ENCODE peak calls at places on chromosome 1, in nine cellular contexts. One of them, this sample, is unnamed.
A peak's percentile ranks its signal among the peaks of the same experiment; 100 is the strongest.

GRCh38 chr1:84771895-84772294 is 81.6 kb upstream of the SSX2IP start:
- DNase-seq in left ventricle myocardium inferior: no peak
- DNase-seq in H1: no peak
- DNase-seq in A549: peak; percentile 5
- DNase-seq in A673: no peak
- DNase-seq in gastrocnemius medialis: no peak
- DNase-seq in spleen: no peak
- DNase-seq in transverse colon: no peak
- DNase-seq in lung: no peak
- DNase-seq in this sample: no peak

GRCh38 chr1:154910851-154911250 is 25.7 kb downstream of the PMVK start:
- DNase-seq in left ventricle myocardium inferior: no peak
- DNase-seq in H1: no peak
- DNase-seq in A549: no peak
- DNase-seq in A673: no peak
- DNase-seq in gastrocnemius medialis: no peak
- DNase-seq in spleen: peak; percentile 32
- DNase-seq in transverse colon: no peak
- DNase-seq in lung: no peak
- DNase-seq in this sample: no peak

GRCh38 chr1:167472729-167473529 is 45.4 kb downstream of the CD247 start:
- DNase-seq in left ventricle myocardium inferior: no peak
- DNase-seq in H1: no peak
- DNase-seq in A549: no peak
- DNase-seq in A673: no peak
- DNase-seq in gastrocnemius medialis: no peak
- DNase-seq in spleen: no peak
- DNase-seq in transverse colon: no peak
- DNase-seq in lung: no peak
- DNase-seq in this sample: no peak

GRCh38 chr1:157124855-157125254 is 13.3 kb downstream of the ETV3 start:
- DNase-seq in left ventricle myocardium inferior: no peak
- DNase-seq in H1: no peak
- DNase-seq in A549: peak; percentile 27
- DNase-seq in A673: peak; percentile 28
- DNase-seq in gastrocnemius medialis: no peak
- DNase-seq in spleen: no peak
- DNase-seq in transverse colon: no peak
- DNase-seq in lung: no peak
- DNase-seq in this sample: no peak

GRCh38 chr1:41381691-41382530 is 20.7 kb downstream of the FOXO6 start:
- DNase-seq in left ventricle myocardium inferior: no peak
- DNase-seq in H1: no peak
- DNase-seq in A549: peak; percentile 72
- DNase-seq in A673: peak; percentile 63
- DNase-seq in gastrocnemius medialis: no peak
- DNase-seq in spleen: no peak
- DNase-seq in transverse colon: peak; percentile 54
- DNase-seq in lung: no peak
- DNase-seq in this sample: no peak

GRCh38 chr1:53654216-53655210 is 84.5 kb downstream of the GLIS1 start:
- DNase-seq in left ventricle myocardium inferior: no peak
- DNase-seq in H1: no peak
- DNase-seq in A549: no peak
- DNase-seq in A673: no peak
- DNase-seq in gastrocnemius medialis: no peak
- DNase-seq in spleen: peak; percentile 41
- DNase-seq in transverse colon: no peak
- DNase-seq in lung: no peak
- DNase-seq in this sample: no peak

GRCh38 chr1:161085165-161085564 is 4.2 kb downstream of the NECTIN4 start:
- DNase-seq in left ventricle myocardium inferior: no peak
- DNase-seq in H1: no peak
- DNase-seq in A549: no peak
- DNase-seq in A673: no peak
- DNase-seq in gastrocnemius medialis: no peak
- DNase-seq in spleen: no peak
- DNase-seq in transverse colon: no peak
- DNase-seq in lung: no peak
- DNase-seq in this sample: no peak

GRCh38 chr1:221363074-221363473 is 378.8 kb downstream of the DUSP10 start:
- DNase-seq in left ventricle myocardium inferior: no peak
- DNase-seq in H1: no peak
- DNase-seq in A549: no peak
- DNase-seq in A673: no peak
- DNase-seq in gastrocnemius medialis: no peak
- DNase-seq in spleen: no peak
- DNase-seq in transverse colon: no peak
- DNase-seq in lung: no peak
- DNase-seq in this sample: no peak

GRCh38 chr1:94773296-94773809 is 46.8 kb upstream of the SLC44A3 start:
- DNase-seq in left ventricle myocardium inferior: no peak
- DNase-seq in H1: no peak
- DNase-seq in A549: no peak
- DNase-seq in A673: no peak
- DNase-seq in gastrocnemius medialis: no peak
- DNase-seq in spleen: no peak
- DNase-seq in transverse colon: no peak
- DNase-seq in lung: no peak
- DNase-seq in this sample: no peak

GRCh38 chr1:205934788-205935187 is 8.5 kb downstream of the SLC26A9 start:
- DNase-seq in left ventricle myocardium inferior: no peak
- DNase-seq in H1: no peak
- DNase-seq in A549: no peak
- DNase-seq in A673: no peak
- DNase-seq in gastrocnemius medialis: no peak
- DNase-seq in spleen: no peak
- DNase-seq in transverse colon: no peak
- DNase-seq in lung: peak; percentile 87
- DNase-seq in this sample: no peak

DNA sequence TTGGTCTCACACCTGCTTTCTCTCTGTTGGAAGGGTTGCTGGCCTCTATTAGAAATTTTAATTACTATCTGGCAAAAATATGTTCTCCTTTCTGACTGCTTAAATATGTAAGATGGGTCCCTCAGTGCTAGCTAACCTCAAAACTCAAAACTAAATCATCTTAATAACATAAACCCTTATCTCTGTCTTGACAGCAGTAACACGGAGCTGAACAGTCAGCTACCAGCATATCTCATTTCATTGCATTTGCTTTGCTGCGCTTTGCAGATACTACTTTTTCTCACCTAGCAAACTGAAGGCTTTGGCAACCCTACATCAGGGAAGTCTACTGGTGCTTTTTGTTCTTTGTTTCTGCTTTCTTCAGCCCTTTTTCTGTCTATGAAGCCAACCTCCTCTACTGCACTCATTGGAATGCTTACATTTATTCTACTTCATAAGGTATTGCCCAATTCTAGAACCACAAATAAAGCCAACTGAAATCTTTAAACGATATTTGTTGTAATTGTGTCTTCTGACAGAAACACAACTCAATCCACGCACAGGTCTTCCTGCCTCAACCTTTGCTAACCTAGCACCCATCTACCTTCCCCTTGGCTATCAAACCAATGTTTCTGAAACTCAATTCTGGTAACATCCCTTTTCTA is 95.6 kb downstream of the RERE start:
- DNase-seq in left ventricle myocardium inferior: no peak
- DNase-seq in H1: no peak
- DNase-seq in A549: no peak
- DNase-seq in A673: no peak
- DNase-seq in gastrocnemius medialis: no peak
- DNase-seq in spleen: no peak
- DNase-seq in transverse colon: no peak
- DNase-seq in lung: no peak
- DNase-seq in this sample: no peak
- H3K4me1 ChIP-seq in left ventricle myocardium inferior: peaks cover 32% of the 10 kb centered on the region
- H3K4me1 ChIP-seq in H1: no peaks in the 10 kb centered on the region
- H3K4me1 ChIP-seq in A549: peaks cover 39% of the 10 kb centered on the region
- H3K4me1 ChIP-seq in A673: peaks cover 75% of the 10 kb centered on the region
- H3K4me1 ChIP-seq in gastrocnemius medialis: peaks cover 17% of the 10 kb centered on the region
- H3K4me1 ChIP-seq in spleen: no peaks in the 10 kb centered on the region
- H3K4me1 ChIP-seq in transverse colon: no peaks in the 10 kb centered on the region
- H3K4me1 ChIP-seq in lung: peaks cover 3% of the 10 kb centered on the region
- H3K4me1 ChIP-seq in this sample: peaks cover 38% of the 10 kb centered on the region

GRCh38 chr1:240235521-240236288 is 144.0 kb downstream of the FMN2 start:
- DNase-seq in left ventricle myocardium inferior: no peak
- DNase-seq in H1: no peak
- DNase-seq in A549: no peak
- DNase-seq in A673: no peak
- DNase-seq in gastrocnemius medialis: no peak
- DNase-seq in spleen: no peak
- DNase-seq in transverse colon: no peak
- DNase-seq in lung: no peak
- DNase-seq in this sample: no peak

GRCh38 chr1:240239309-240239708 is 147.6 kb downstream of the FMN2 start:
- DNase-seq in left ventricle myocardium inferior: no peak
- DNase-seq in H1: no peak
- DNase-seq in A549: no peak
- DNase-seq in A673: no peak
- DNase-seq in gastrocnemius medialis: no peak
- DNase-seq in spleen: no peak
- DNase-seq in transverse colon: no peak
- DNase-seq in lung: no peak
- DNase-seq in this sample: no peak

GRCh38 chr1:240234477-240235225 is 143.0 kb downstream of the FMN2 start:
- DNase-seq in left ventricle myocardium inferior: no peak
- DNase-seq in H1: no peak
- DNase-seq in A549: no peak
- DNase-seq in A673: no peak
- DNase-seq in gastrocnemius medialis: no peak
- DNase-seq in spleen: no peak
- DNase-seq in transverse colon: no peak
- DNase-seq in lung: no peak
- DNase-seq in this sample: no peak

GRCh38 chr1:240241278-240241677 is 149.6 kb downstream of the FMN2 start:
- DNase-seq in left ventricle myocardium inferior: no peak
- DNase-seq in H1: no peak
- DNase-seq in A549: no peak
- DNase-seq in A673: no peak
- DNase-seq in gastrocnemius medialis: no peak
- DNase-seq in spleen: no peak
- DNase-seq in transverse colon: no peak
- DNase-seq in lung: no peak
- DNase-seq in this sample: no peak

DNA sequence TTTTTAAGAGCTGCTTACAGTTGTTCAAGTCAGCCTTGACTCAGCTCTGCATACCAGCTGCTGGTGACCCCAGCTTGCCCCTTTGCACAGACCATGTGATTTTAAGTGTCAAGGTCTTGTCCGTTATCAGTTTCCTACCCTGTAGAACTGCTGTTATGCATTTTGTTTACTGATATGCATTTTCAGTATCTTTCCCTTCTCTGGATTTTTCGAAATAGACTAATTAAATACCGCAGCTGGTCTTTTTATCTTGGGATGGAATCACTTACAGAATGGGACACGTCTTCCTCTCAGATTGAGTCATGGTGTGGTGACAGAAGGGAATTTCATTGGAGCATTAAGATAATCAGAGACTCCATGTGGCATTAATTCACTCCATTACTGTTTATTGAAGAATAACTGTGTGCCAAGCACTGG is 145.6 kb downstream of the FMN2 start:
- DNase-seq in left ventricle myocardium inferior: no peak
- DNase-seq in H1: no peak
- DNase-seq in A549: no peak
- DNase-seq in A673: no peak
- DNase-seq in gastrocnemius medialis: no peak
- DNase-seq in spleen: no peak
- DNase-seq in transverse colon: no peak
- DNase-seq in lung: no peak
- DNase-seq in this sample: no peak
- H3K4me1 ChIP-seq in left ventricle myocardium inferior: no peaks in the 10 kb centered on the region
- H3K4me1 ChIP-seq in H1: no peaks in the 10 kb centered on the region
- H3K4me1 ChIP-seq in A549: peaks cover 9% of the 10 kb centered on the region
- H3K4me1 ChIP-seq in A673: no peaks in the 10 kb centered on the region
- H3K4me1 ChIP-seq in gastrocnemius medialis: no peaks in the 10 kb centered on the region
- H3K4me1 ChIP-seq in spleen: no peaks in the 10 kb centered on the region
- H3K4me1 ChIP-seq in transverse colon: no peaks in the 10 kb centered on the region
- H3K4me1 ChIP-seq in lung: peaks cover 5% of the 10 kb centered on the region
- H3K4me1 ChIP-seq in this sample: no peaks in the 10 kb centered on the region

DNA sequence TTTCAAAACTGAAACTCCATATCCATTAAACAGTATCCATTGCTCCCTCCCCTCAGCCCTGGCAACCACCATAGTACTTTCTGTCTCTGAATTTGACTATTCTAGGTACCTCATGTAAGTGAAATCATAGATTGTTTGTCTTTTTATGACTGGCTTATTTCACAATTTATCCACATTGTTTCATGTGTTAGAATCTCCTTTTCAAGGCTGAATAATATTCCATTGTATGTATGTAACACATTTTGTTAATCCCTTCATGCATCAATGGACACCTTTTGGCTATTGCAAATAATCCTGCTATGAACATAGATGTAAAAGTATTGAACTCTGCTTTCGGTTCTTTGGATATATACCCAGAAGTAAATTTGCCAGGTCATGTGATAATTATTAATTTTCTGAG is 37.5 kb downstream of the AGO3 start:
- DNase-seq in left ventricle myocardium inferior: no peak
- DNase-seq in H1: no peak
- DNase-seq in A549: no peak
- DNase-seq in A673: no peak
- DNase-seq in gastrocnemius medialis: no peak
- DNase-seq in spleen: no peak
- DNase-seq in transverse colon: no peak
- DNase-seq in lung: no peak
- DNase-seq in this sample: no peak
- H3K4me1 ChIP-seq in left ventricle myocardium inferior: no peaks in the 10 kb centered on the region
- H3K4me1 ChIP-seq in H1: no peaks in the 10 kb centered on the region
- H3K4me1 ChIP-seq in A549: no peaks in the 10 kb centered on the region
- H3K4me1 ChIP-seq in A673: no peaks in the 10 kb centered on the region
- H3K4me1 ChIP-seq in gastrocnemius medialis: no peaks in the 10 kb centered on the region
- H3K4me1 ChIP-seq in spleen: no peaks in the 10 kb centered on the region
- H3K4me1 ChIP-seq in transverse colon: no peaks in the 10 kb centered on the region
- H3K4me1 ChIP-seq in lung: no peaks in the 10 kb centered on the region
- H3K4me1 ChIP-seq in this sample: no peaks in the 10 kb centered on the region

GRCh38 chr1:212977781-212978645 is 27.7 kb downstream of the VASH2 start:
- DNase-seq in left ventricle myocardium inferior: no peak
- DNase-seq in H1: no peak
- DNase-seq in A549: no peak
- DNase-seq in A673: no peak
- DNase-seq in gastrocnemius medialis: no peak
- DNase-seq in spleen: no peak
- DNase-seq in transverse colon: no peak
- DNase-seq in lung: no peak
- DNase-seq in this sample: no peak
- H3K4me1 ChIP-seq in left ventricle myocardium inferior: peaks cover 36% of the 10 kb centered on the region
- H3K4me1 ChIP-seq in H1: peaks cover 2% of the 10 kb centered on the region
- H3K4me1 ChIP-seq in A549: peaks cover 27% of the 10 kb centered on the region
- H3K4me1 ChIP-seq in A673: no peaks in the 10 kb centered on the region
- H3K4me1 ChIP-seq in gastrocnemius medialis: peaks cover 45% of the 10 kb centered on the region
- H3K4me1 ChIP-seq in spleen: no peaks in the 10 kb centered on the region
- H3K4me1 ChIP-seq in transverse colon: no peaks in the 10 kb centered on the region
- H3K4me1 ChIP-seq in lung: peaks cover 19% of the 10 kb centered on the region
- H3K4me1 ChIP-seq in this sample: no peaks in the 10 kb centered on the region

This sample was measured in OCI-LY7.